ENCODE peak calls at places on chromosomes 7 and 10, in four cellular contexts. F is WTC11, D is K562, R is HepG2. I is an unnamed sample.

GRCh38 chr7:102284891-102285540 is 1.7 kb upstream of the SH2B2 start:
- DNase-seq in F (no peak), D (peak; percentile 54), R (no peak), I (no peak)

GRCh38 chr7:64618785-64619456 is 47.0 kb upstream of the ZNF107 start:
- DNase-seq in F (no peak), D (peak; percentile 56), R (peak; percentile 65), I (peak; percentile 62)

GRCh38 chr10:94123253-94123995 is 129.7 kb downstream of the PLCE1 start:
- DNase-seq in F (no peak), D (no peak), R (peak; percentile 93), I (peak; percentile 70)

GRCh38 chr10:131681656-131682055 is 219.2 kb upstream of the PPP2R2D start:
- DNase-seq in F (peak; percentile 5), D (no peak), R (no peak), I (no peak)

GRCh38 chr10:78804356-78805032 is 264.3 kb upstream of the ZMIZ1 start:
- DNase-seq in F (no peak), D (no peak), R (no peak), I (no peak)

GRCh38 chr7:154869436-154869835 is 133.5 kb downstream of the PAXIP1 start:
- DNase-seq in F (no peak), D (no peak), R (no peak), I (no peak)

GRCh38 chr7:10934292-10934691 is 39.4 kb upstream of the PHF14 start:
- DNase-seq in F (no peak), D (no peak), R (no peak), I (no peak)

GRCh38 chr10:24974978-24975377 is 22.6 kb upstream of the PRTFDC1 start:
- DNase-seq in F (no peak), D (no peak), R (peak; percentile 32), I (no peak)

GRCh38 chr7:44712012-44712411 is 36.6 kb upstream of the ZMIZ2 start:
- DNase-seq in F (no peak), D (peak; percentile 59), R (peak; percentile 77), I (no peak)

GRCh38 chr10:11853468-11853867 is 30.3 kb downstream of the PROSER2 start:
- DNase-seq in F (peak; percentile 32), D (peak; percentile 55), R (no peak), I (peak; percentile 42)

GRCh38 chr7:102472126-102473041 is 6.3 kb downstream of the POLR2J start:
- DNase-seq in F (no peak), D (no peak), R (no peak), I (no peak)

DNA sequence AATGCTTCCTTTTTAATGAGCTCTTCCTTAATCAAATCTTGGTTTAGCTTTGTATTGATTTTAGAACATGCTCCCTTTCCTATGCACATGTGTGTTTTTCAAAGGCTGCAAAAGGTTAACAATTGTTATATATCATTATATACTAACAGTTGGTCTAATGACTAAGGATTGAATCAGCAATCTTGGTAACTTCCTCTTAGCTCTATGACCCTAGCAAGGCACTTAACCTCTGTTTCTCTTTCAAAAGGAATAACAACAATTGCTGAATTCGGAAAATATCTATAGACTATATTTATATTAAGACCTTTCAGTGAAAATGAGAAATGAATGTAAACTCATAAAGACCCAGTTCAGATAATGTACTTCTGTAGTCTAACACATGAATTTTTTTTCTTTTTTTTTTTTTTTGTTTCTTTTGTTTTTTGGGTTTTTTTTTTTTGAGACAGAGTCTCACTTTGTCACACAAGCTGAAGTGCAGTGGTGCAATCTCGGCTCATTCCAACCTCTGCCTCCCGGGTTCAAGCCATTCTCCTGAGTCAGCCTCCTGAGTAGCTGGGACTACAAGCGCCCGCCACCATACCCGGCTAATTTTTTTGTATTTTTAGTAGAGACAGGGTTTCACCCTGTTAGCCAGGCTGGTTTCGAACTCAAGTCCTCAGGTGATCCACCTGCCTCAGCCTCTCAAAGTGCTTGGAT is 48.8 kb downstream of the HOXA1 start:
- DNase-seq in F (no peak), D (no peak), R (no peak), I (peak; percentile 45)
- TF ChIP-seq JUN in F (no peak), D (no peak), R (no peak), I (no peak)

GRCh38 chr10:14781763-14782162 is 7.1 kb upstream of the FAM107B start:
- DNase-seq in F (no peak), D (no peak), R (no peak), I (no peak)
- TF ChIP-seq ESRRA in F (no peak), D (no peak), R (no peak), I (no peak)

DNA sequence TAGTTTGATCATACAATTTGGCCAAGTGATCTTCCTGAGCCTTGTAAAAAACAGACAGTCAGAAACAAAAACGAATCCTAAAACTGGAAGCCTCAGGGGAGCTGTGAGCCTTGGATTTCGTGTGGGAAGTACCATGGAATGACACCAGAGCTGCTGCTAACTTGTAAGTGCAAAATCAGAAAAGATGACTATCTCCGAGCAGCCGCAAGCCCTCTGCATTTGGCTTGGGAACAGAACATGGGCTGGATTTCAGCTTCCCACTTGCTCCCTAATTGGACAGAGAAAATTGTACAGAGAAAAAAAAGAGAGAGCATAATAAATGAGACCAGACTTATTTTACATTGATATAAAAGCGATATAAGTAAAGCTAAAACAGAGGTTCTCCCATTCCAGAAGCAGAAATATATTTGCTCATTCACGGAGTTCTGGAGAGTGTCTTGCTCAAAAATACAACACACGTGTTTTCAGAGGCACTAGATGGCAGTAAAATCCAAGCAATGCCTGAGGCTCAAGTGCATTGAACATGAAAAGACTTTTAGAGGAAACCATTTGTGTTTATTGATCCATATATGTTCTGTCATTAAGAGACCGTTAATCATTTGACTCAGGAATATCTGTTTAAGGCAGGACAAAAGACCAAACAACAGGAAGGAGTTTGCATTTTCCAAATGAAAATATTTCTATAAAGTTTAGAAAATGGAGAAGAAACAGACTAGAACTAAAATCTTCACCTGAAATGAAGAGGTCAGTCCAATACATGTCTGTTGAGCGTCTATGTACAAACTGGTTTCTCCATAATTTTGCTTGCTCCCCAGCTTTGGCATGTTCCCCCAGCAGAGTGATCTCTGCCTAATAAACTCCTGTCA is 78.3 kb upstream of the SLC26A5 start:
- DNase-seq in F (no peak), D (peak; percentile 42), R (peak; percentile 3), I (peak; percentile 7)
- TF ChIP-seq CTCF in F (no peak), D (peak; percentile 69), R (peak; percentile 40), I (peak; percentile 52)

GRCh38 chr7:51665045-51665785 is 348.6 kb upstream of the COBL start:
- DNase-seq in F (no peak), D (no peak), R (no peak), I (no peak)
- TF ChIP-seq JUN in F (no peak), D (no peak), R (no peak), I (no peak)

GRCh38 chr10:127370601-127371000 is 174.2 kb upstream of the INSYN2A start:
- DNase-seq in F (no peak), D (no peak), R (no peak), I (no peak)

GRCh38 chr10:127374074-127374680 is 174.9 kb upstream of the NPS start:
- DNase-seq in F (no peak), D (peak; percentile 5), R (no peak), I (no peak)

GRCh38 chr10:127375423-127375822 is 173.7 kb upstream of the NPS start:
- DNase-seq in F (no peak), D (no peak), R (no peak), I (no peak)

GRCh38 chr10:127374901-127375300 is 174.2 kb upstream of the NPS start:
- DNase-seq in F (no peak), D (no peak), R (no peak), I (no peak)

DNA sequence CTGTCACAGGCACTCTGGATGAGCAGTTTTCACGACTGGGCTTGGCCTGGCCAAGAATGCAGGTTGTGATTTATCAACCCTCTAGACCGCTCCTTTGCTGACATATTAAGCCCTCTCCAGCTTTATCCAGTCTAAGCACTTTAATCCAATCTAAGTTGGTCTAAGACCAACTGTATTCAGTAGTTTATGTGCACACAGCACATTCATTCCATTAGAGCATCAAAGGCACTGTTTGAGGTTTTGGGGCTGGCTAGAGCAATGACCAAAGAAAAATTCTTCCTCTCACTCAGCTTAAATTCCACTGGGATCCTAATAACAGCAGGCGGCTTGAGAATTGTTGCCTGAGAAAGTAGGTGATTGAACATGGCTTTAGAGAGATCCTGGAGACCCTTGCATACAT is 176.0 kb upstream of the INSYN2A start:
- DNase-seq in F (no peak), D (no peak), R (no peak), I (no peak)
- TF ChIP-seq ESRRA in F (no peak), D (no peak), R (no peak), I (no peak)

DNA sequence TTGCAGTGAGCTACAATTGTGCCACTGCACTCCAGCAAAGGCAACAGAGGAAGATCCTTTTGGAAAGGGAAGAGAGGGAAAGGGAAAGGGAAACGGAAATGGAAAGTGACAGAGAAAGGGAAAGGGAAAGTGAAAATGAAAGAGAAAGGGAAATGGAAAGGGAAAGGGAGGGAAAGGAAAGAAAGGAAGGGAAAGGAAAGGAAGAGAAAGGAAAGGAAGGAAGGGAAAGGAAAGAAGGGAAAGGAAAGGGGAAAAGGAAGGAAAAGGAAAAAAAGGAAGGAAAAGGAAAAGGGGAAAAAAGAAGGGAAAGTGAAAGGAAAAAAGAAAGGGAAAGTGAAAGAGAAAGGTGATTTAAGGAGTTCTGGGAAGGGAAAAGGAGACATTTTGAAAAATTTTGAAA is 2.4 kb upstream of the ZC3HAV1 start:
- DNase-seq in F (no peak), D (no peak), R (no peak), I (no peak)
- TF ChIP-seq CTCF in F (no peak), D (no peak), R (no peak), I (no peak)

DNA sequence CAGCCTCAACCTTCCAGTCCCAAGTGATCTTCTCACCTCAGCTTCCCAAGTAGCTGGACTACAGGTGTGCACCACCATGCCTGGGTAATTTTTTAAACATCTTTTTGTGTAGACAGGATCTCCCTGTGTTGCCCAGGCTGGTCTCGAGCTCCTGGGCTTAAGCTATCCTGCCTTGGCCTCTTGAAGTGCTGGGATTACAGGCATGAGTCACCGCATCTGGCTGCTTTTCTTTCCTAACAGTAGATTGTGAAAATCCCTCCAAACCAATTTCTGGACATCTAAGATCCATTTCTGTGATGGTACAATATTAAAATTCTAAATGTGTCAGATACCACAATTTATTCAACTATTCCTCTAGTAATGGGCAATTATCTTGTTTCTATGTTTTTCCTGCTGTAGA is 38.7 kb downstream of the RAB18 start:
- DNase-seq in F (no peak), D (no peak), R (no peak), I (no peak)
- TF ChIP-seq JUN in F (no peak), D (no peak), R (no peak), I (no peak)

I was measured in A549.